ENCODE peak calls at places on chromosome 21, in six cellular contexts. One of them, this sample, is unnamed.

GRCh38 chr21:45560106-45561021 is 18.1 kb upstream of the SLC19A1 start:
- DNase-seq in fibroblast of lung: no peak
- DNase-seq in H4: no peak
- DNase-seq in neural crest cell: no peak
- DNase-seq in HEK293T: no peak
- DNase-seq in fibroblast of the conjunctiva: no peak
- DNase-seq in this sample: no peak

GRCh38 chr21:41758550-41758949 is 8.3 kb downstream of the RIPK4 start:
- DNase-seq in H4: peak
- DNase-seq in fibroblast of the conjunctiva: no peak
- DNase-seq in HEK293T: no peak
- DNase-seq in fibroblast of lung: no peak
- DNase-seq in neural crest cell: no peak
- DNase-seq in this sample: no peak

GRCh38 chr21:28608646-28609045 is 384.0 kb downstream of the LTN1 start:
- DNase-seq in fibroblast of lung: no peak
- DNase-seq in HEK293T: no peak
- DNase-seq in neural crest cell: no peak
- DNase-seq in fibroblast of the conjunctiva: no peak
- DNase-seq in H4: no peak
- DNase-seq in this sample: no peak

GRCh38 chr21:46650476-46651098 is 15.1 kb downstream of the PRMT2 start:
- DNase-seq in HEK293T: no peak
- DNase-seq in neural crest cell: no peak
- DNase-seq in fibroblast of lung: no peak
- DNase-seq in H4: no peak
- DNase-seq in fibroblast of the conjunctiva: no peak
- DNase-seq in this sample: no peak

GRCh38 chr21:15031790-15032357 is 32.9 kb downstream of the NRIP1 start:
- DNase-seq in fibroblast of lung: no peak
- DNase-seq in neural crest cell: no peak
- DNase-seq in HEK293T: no peak
- DNase-seq in fibroblast of the conjunctiva: no peak
- DNase-seq in H4: no peak
- DNase-seq in this sample: no peak

GRCh38 chr21:42583992-42584641 is 69.3 kb upstream of the PDE9A start:
- DNase-seq in neural crest cell: no peak
- DNase-seq in H4: no peak
- DNase-seq in HEK293T: no peak
- DNase-seq in fibroblast of lung: no peak
- DNase-seq in fibroblast of the conjunctiva: no peak
- DNase-seq in this sample: no peak

GRCh38 chr21:45912611-45913415 is 68.8 kb upstream of the COL6A1 start:
- DNase-seq in neural crest cell: no peak
- DNase-seq in fibroblast of lung: no peak
- DNase-seq in HEK293T: no peak
- DNase-seq in H4: no peak
- DNase-seq in fibroblast of the conjunctiva: no peak
- DNase-seq in this sample: no peak

GRCh38 chr21:23522750-23523149 is 2084.5 kb downstream of the MRPL39 start:
- DNase-seq in H4: no peak
- DNase-seq in HEK293T: no peak
- DNase-seq in fibroblast of lung: no peak
- DNase-seq in fibroblast of the conjunctiva: no peak
- DNase-seq in neural crest cell: no peak
- DNase-seq in this sample: no peak

GRCh38 chr21:38664821-38665220 is 140.9 kb upstream of the ETS2 start:
- DNase-seq in fibroblast of the conjunctiva: peak
- DNase-seq in H4: no peak
- DNase-seq in fibroblast of lung: peak
- DNase-seq in HEK293T: no peak
- DNase-seq in neural crest cell: no peak
- DNase-seq in this sample: no peak

GRCh38 chr21:14531927-14532326 is 14.2 kb downstream of the SAMSN1 start:
- DNase-seq in fibroblast of the conjunctiva: no peak
- DNase-seq in H4: no peak
- DNase-seq in neural crest cell: no peak
- DNase-seq in HEK293T: no peak
- DNase-seq in fibroblast of lung: no peak
- DNase-seq in this sample: no peak

GRCh38 chr21:15943009-15943666 is 213.4 kb downstream of the USP25 start:
- DNase-seq in HEK293T: no peak
- DNase-seq in fibroblast of lung: peak
- DNase-seq in neural crest cell: no peak
- DNase-seq in fibroblast of the conjunctiva: no peak
- DNase-seq in H4: no peak
- DNase-seq in this sample: no peak

GRCh38 chr21:28256420-28256831 is 736.3 kb downstream of the LTN1 start:
- DNase-seq in HEK293T: no peak
- DNase-seq in neural crest cell: no peak
- DNase-seq in fibroblast of lung: no peak
- DNase-seq in fibroblast of the conjunctiva: no peak
- DNase-seq in H4: no peak
- DNase-seq in this sample: no peak

GRCh38 chr21:34707876-34708325 is 39.1 kb downstream of the CLIC6 start:
- DNase-seq in neural crest cell: no peak
- DNase-seq in H4: no peak
- DNase-seq in HEK293T: no peak
- DNase-seq in fibroblast of the conjunctiva: no peak
- DNase-seq in fibroblast of lung: no peak
- DNase-seq in this sample: no peak

GRCh38 chr21:31860851-31861250 is 12.0 kb upstream of the HUNK start:
- DNase-seq in fibroblast of lung: no peak
- DNase-seq in H4: no peak
- DNase-seq in fibroblast of the conjunctiva: no peak
- DNase-seq in HEK293T: no peak
- DNase-seq in neural crest cell: no peak
- DNase-seq in this sample: no peak

GRCh38 chr21:26007911-26008579 is 162.5 kb downstream of the APP start:
- DNase-seq in H4: peak
- DNase-seq in fibroblast of lung: peak
- DNase-seq in fibroblast of the conjunctiva: peak
- DNase-seq in neural crest cell: no peak
- DNase-seq in HEK293T: no peak
- DNase-seq in this sample: no peak

GRCh38 chr21:28447453-28447852 is 545.2 kb downstream of the LTN1 start:
- DNase-seq in fibroblast of lung: no peak
- DNase-seq in fibroblast of the conjunctiva: no peak
- DNase-seq in neural crest cell: no peak
- DNase-seq in HEK293T: no peak
- DNase-seq in H4: no peak
- DNase-seq in this sample: no peak

GRCh38 chr21:15437873-15438272 is 291.9 kb upstream of the USP25 start:
- DNase-seq in neural crest cell: no peak
- DNase-seq in fibroblast of the conjunctiva: no peak
- DNase-seq in H4: peak
- DNase-seq in HEK293T: no peak
- DNase-seq in fibroblast of lung: peak
- DNase-seq in this sample: no peak

GRCh38 chr21:42913461-42913860 is 12.0 kb downstream of the ERVH48-1 start:
- DNase-seq in fibroblast of lung: no peak
- DNase-seq in H4: no peak
- DNase-seq in fibroblast of the conjunctiva: no peak
- DNase-seq in HEK293T: no peak
- DNase-seq in neural crest cell: no peak
- DNase-seq in this sample: no peak

GRCh38 chr21:36061445-36061844 is 1.1 kb upstream of the SETD4 start:
- DNase-seq in fibroblast of the conjunctiva: no peak
- DNase-seq in neural crest cell: no peak
- DNase-seq in HEK293T: no peak
- DNase-seq in fibroblast of lung: no peak
- DNase-seq in H4: no peak
- DNase-seq in this sample: no peak

GRCh38 chr21:39625211-39625895 is 12.6 kb downstream of the B3GALT5 start:
- DNase-seq in fibroblast of lung: no peak
- DNase-seq in neural crest cell: no peak
- DNase-seq in H4: no peak
- DNase-seq in HEK293T: no peak
- DNase-seq in fibroblast of the conjunctiva: no peak
- DNase-seq in this sample: no peak

GRCh38 chr21:29265690-29266479 is 32.8 kb upstream of the BACH1 start:
- DNase-seq in fibroblast of the conjunctiva: no peak
- DNase-seq in neural crest cell: no peak
- DNase-seq in HEK293T: no peak
- DNase-seq in fibroblast of lung: no peak
- DNase-seq in H4: no peak
- DNase-seq in this sample: no peak

GRCh38 chr21:25801217-25802015 is 66.6 kb downstream of the GABPA start:
- DNase-seq in neural crest cell: peak
- DNase-seq in H4: peak
- DNase-seq in HEK293T: peak
- DNase-seq in fibroblast of lung: peak
- DNase-seq in fibroblast of the conjunctiva: peak
- DNase-seq in this sample: peak

This sample was measured in neuronal stem cell.